ENCODE peak calls at places on chromosomes 11 and 22, in four cellular contexts. C is endothelial cell, G is AML-193, T is suprapubic skin. Q is an unnamed sample.

GRCh38 chr11:68960299-68961071 is 20.3 kb downstream of the MRGPRD start:
- DNase-seq in C (no peak), G (no peak), T (no peak), Q (no peak)

GRCh38 chr11:91921974-91922373 is 302.6 kb upstream of the FAT3 start:
- DNase-seq in C (no peak), G (no peak), T (no peak), Q (no peak)

GRCh38 chr11:132898021-132898420 is 634.3 kb downstream of the OPCML start:
- DNase-seq in C (no peak), G (no peak), T (no peak), Q (no peak)

GRCh38 chr22:48631288-48631687 is 1196.4 kb downstream of the BRD1 start:
- DNase-seq in C (no peak), G (no peak), T (no peak), Q (no peak)

GRCh38 chr11:69899957-69900821 is 81.0 kb upstream of the FGF3 start:
- DNase-seq in C (no peak), G (no peak), T (no peak), Q (no peak)

GRCh38 chr11:70804174-70804855 is 406.0 kb downstream of the CTTN start:
- DNase-seq in C (no peak), G (no peak), T (no peak), Q (no peak)

GRCh38 chr11:123570939-123571590 is 83.4 kb downstream of the SCN3B start:
- DNase-seq in C (no peak), G (no peak), T (no peak), Q (no peak)

GRCh38 chr11:106278391-106278790 is 200.9 kb downstream of the AASDHPPT start:
- DNase-seq in C (no peak), G (no peak), T (no peak), Q (no peak)

GRCh38 chr11:109641549-109641948 is 219.6 kb downstream of the C11orf87 start:
- DNase-seq in C (peak; percentile 46), G (no peak), T (no peak), Q (no peak)

GRCh38 chr11:108223449-108224149 is 732 bp downstream of the ATM start:
- DNase-seq in C (no peak), G (peak; percentile 9), T (no peak), Q (no peak)

GRCh38 chr22:38878001-38878400 is 6.0 kb upstream of the CBX6 start:
- DNase-seq in C (no peak), G (no peak), T (no peak), Q (no peak)

GRCh38 chr11:3341298-3341697 is 37.6 kb downstream of the ZNF195 start:
- DNase-seq in C (peak; percentile 75), G (peak; percentile 24), T (no peak), Q (peak; percentile 53)

GRCh38 chr11:10606536-10607208 is 38.2 kb upstream of the LYVE1 start:
- DNase-seq in C (no peak), G (peak; percentile 93), T (no peak), Q (no peak)

GRCh38 chr11:34359548-34359891 is 1.7 kb upstream of the ABTB2 start:
- DNase-seq in C (no peak), G (peak; percentile 86), T (no peak), Q (no peak)

GRCh38 chr11:59186130-59186594 is 14.2 kb downstream of the DTX4 start:
- DNase-seq in C (peak; percentile 53), G (no peak), T (no peak), Q (no peak)

GRCh38 chr11:91199866-91200265 is 977.0 kb upstream of the CHORDC1 start:
- DNase-seq in C (no peak), G (no peak), T (no peak), Q (no peak)

GRCh38 chr11:57566035-57566504 is 1.4 kb downstream of the UBE2L6 start:
- DNase-seq in C (no peak), G (peak; percentile 59), T (no peak), Q (no peak)

Q was measured in mesothelial cell of epicardium.